ENCODE peak calls at places on chromosomes 1 and 21, in ten cellular contexts. One of them, this sample, is unnamed.

GRCh38 chr1:61568460-61569211 is 156.3 kb downstream of the TM2D1 start:
- DNase-seq in nephron progenitor cell: no peak
- DNase-seq in mucosa of descending colon: no peak
- DNase-seq in neural crest cell: no peak
- DNase-seq in uterus: no peak
- DNase-seq in HFFc6: no peak
- DNase-seq in heart right ventricle: no peak
- DNase-seq in CD8-positive, alpha-beta T cell: no peak
- DNase-seq in heart left ventricle: no peak
- DNase-seq in foreskin keratinocyte: no peak
- DNase-seq in this sample: no peak

GRCh38 chr21:32350981-32351380 is 41.8 kb downstream of the URB1 start:
- DNase-seq in nephron progenitor cell: no peak
- DNase-seq in mucosa of descending colon: no peak
- DNase-seq in neural crest cell: no peak
- DNase-seq in uterus: no peak
- DNase-seq in HFFc6: no peak
- DNase-seq in heart right ventricle: no peak
- DNase-seq in CD8-positive, alpha-beta T cell: no peak
- DNase-seq in heart left ventricle: no peak
- DNase-seq in foreskin keratinocyte: no peak
- DNase-seq in this sample: no peak

GRCh38 chr1:228014235-228014930 is 7.6 kb downstream of the WNT3A start:
- DNase-seq in nephron progenitor cell: no peak
- DNase-seq in mucosa of descending colon: no peak
- DNase-seq in neural crest cell: no peak
- DNase-seq in uterus: peak
- DNase-seq in HFFc6: no peak
- DNase-seq in heart right ventricle: no peak
- DNase-seq in CD8-positive, alpha-beta T cell: no peak
- DNase-seq in heart left ventricle: no peak
- DNase-seq in foreskin keratinocyte: peak
- DNase-seq in this sample: peak

GRCh38 chr21:44996501-44996921 is 56.7 kb downstream of the SLX9 start:
- DNase-seq in nephron progenitor cell: no peak
- DNase-seq in mucosa of descending colon: peak
- DNase-seq in neural crest cell: no peak
- DNase-seq in uterus: no peak
- DNase-seq in HFFc6: no peak
- DNase-seq in heart right ventricle: no peak
- DNase-seq in CD8-positive, alpha-beta T cell: no peak
- DNase-seq in heart left ventricle: no peak
- DNase-seq in foreskin keratinocyte: no peak
- DNase-seq in this sample: no peak

GRCh38 chr1:230250061-230250460 is 176.1 kb downstream of the PGBD5 start:
- DNase-seq in nephron progenitor cell: no peak
- DNase-seq in mucosa of descending colon: no peak
- DNase-seq in neural crest cell: no peak
- DNase-seq in uterus: no peak
- DNase-seq in HFFc6: no peak
- DNase-seq in heart right ventricle: no peak
- DNase-seq in CD8-positive, alpha-beta T cell: no peak
- DNase-seq in heart left ventricle: no peak
- DNase-seq in foreskin keratinocyte: no peak
- DNase-seq in this sample: no peak

GRCh38 chr21:14567557-14568279 is 21.6 kb upstream of the SAMSN1 start:
- DNase-seq in nephron progenitor cell: no peak
- DNase-seq in mucosa of descending colon: no peak
- DNase-seq in neural crest cell: no peak
- DNase-seq in uterus: no peak
- DNase-seq in HFFc6: no peak
- DNase-seq in heart right ventricle: no peak
- DNase-seq in CD8-positive, alpha-beta T cell: no peak
- DNase-seq in heart left ventricle: no peak
- DNase-seq in foreskin keratinocyte: no peak
- DNase-seq in this sample: no peak

GRCh38 chr21:20026517-20026916 is 971.7 kb upstream of the NCAM2 start:
- DNase-seq in nephron progenitor cell: no peak
- DNase-seq in mucosa of descending colon: no peak
- DNase-seq in neural crest cell: no peak
- DNase-seq in uterus: no peak
- DNase-seq in HFFc6: no peak
- DNase-seq in heart right ventricle: no peak
- DNase-seq in CD8-positive, alpha-beta T cell: no peak
- DNase-seq in heart left ventricle: no peak
- DNase-seq in foreskin keratinocyte: no peak
- DNase-seq in this sample: no peak

GRCh38 chr21:25895565-25896205 is 160.9 kb downstream of the GABPA start:
- DNase-seq in nephron progenitor cell: no peak
- DNase-seq in mucosa of descending colon: no peak
- DNase-seq in neural crest cell: no peak
- DNase-seq in uterus: no peak
- DNase-seq in HFFc6: peak
- DNase-seq in heart right ventricle: no peak
- DNase-seq in CD8-positive, alpha-beta T cell: no peak
- DNase-seq in heart left ventricle: no peak
- DNase-seq in foreskin keratinocyte: no peak
- DNase-seq in this sample: no peak

GRCh38 chr21:29080454-29080930 is 7.0 kb upstream of the CCT8 start:
- DNase-seq in nephron progenitor cell: no peak
- DNase-seq in mucosa of descending colon: no peak
- DNase-seq in neural crest cell: no peak
- DNase-seq in uterus: no peak
- DNase-seq in HFFc6: no peak
- DNase-seq in heart right ventricle: no peak
- DNase-seq in CD8-positive, alpha-beta T cell: no peak
- DNase-seq in heart left ventricle: no peak
- DNase-seq in foreskin keratinocyte: no peak
- DNase-seq in this sample: no peak

GRCh38 chr1:41779350-41779749 is 139.4 kb downstream of the HIVEP3 start:
- DNase-seq in nephron progenitor cell: no peak
- DNase-seq in mucosa of descending colon: no peak
- DNase-seq in neural crest cell: no peak
- DNase-seq in uterus: no peak
- DNase-seq in HFFc6: no peak
- DNase-seq in heart right ventricle: no peak
- DNase-seq in CD8-positive, alpha-beta T cell: no peak
- DNase-seq in heart left ventricle: no peak
- DNase-seq in foreskin keratinocyte: no peak
- DNase-seq in this sample: no peak
- TF ChIP-seq CTCF in nephron progenitor cell: no peak
- TF ChIP-seq CTCF in mucosa of descending colon: no peak
- TF ChIP-seq CTCF in neural crest cell: no peak
- TF ChIP-seq CTCF in uterus: no peak
- TF ChIP-seq CTCF in HFFc6: peak
- TF ChIP-seq CTCF in heart right ventricle: no peak
- TF ChIP-seq CTCF in CD8-positive, alpha-beta T cell: no peak
- TF ChIP-seq CTCF in heart left ventricle: no peak
- TF ChIP-seq CTCF in foreskin keratinocyte: peak
- TF ChIP-seq CTCF in this sample: no peak

DNA sequence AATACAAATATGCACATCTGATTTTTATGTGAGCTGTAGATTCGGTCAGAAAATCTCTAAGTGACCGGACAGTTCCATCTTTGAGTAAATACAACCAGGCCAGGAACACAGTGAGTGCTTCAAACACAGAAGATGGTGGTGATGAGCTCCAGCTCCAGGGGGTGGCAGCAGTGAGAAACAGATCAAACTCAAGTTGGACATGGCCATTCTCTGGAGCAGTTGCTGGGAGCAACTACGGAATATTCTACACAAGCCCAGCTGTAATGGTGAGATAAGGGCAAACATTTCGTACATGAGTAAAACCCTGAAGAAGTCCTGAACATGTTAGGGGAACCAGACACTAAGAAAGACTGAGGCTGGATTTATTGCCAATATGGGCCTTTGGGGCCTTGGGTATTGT is 100.7 kb downstream of the BARHL2 start:
- DNase-seq in nephron progenitor cell: peak
- DNase-seq in mucosa of descending colon: no peak
- DNase-seq in neural crest cell: no peak
- DNase-seq in uterus: no peak
- DNase-seq in HFFc6: no peak
- DNase-seq in heart right ventricle: no peak
- DNase-seq in CD8-positive, alpha-beta T cell: no peak
- DNase-seq in heart left ventricle: no peak
- DNase-seq in foreskin keratinocyte: no peak
- DNase-seq in this sample: no peak
- TF ChIP-seq CTCF in nephron progenitor cell: no peak
- TF ChIP-seq CTCF in mucosa of descending colon: no peak
- TF ChIP-seq CTCF in neural crest cell: peak
- TF ChIP-seq CTCF in uterus: no peak
- TF ChIP-seq CTCF in HFFc6: no peak
- TF ChIP-seq CTCF in heart right ventricle: no peak
- TF ChIP-seq CTCF in CD8-positive, alpha-beta T cell: no peak
- TF ChIP-seq CTCF in heart left ventricle: no peak
- TF ChIP-seq CTCF in foreskin keratinocyte: peak
- TF ChIP-seq CTCF in this sample: peak

GRCh38 chr1:8676072-8676471 is 141.4 kb downstream of the RERE start:
- DNase-seq in nephron progenitor cell: no peak
- DNase-seq in mucosa of descending colon: no peak
- DNase-seq in neural crest cell: no peak
- DNase-seq in uterus: no peak
- DNase-seq in HFFc6: no peak
- DNase-seq in heart right ventricle: no peak
- DNase-seq in CD8-positive, alpha-beta T cell: no peak
- DNase-seq in heart left ventricle: no peak
- DNase-seq in foreskin keratinocyte: no peak
- DNase-seq in this sample: no peak
- TF ChIP-seq CTCF in nephron progenitor cell: no peak
- TF ChIP-seq CTCF in mucosa of descending colon: no peak
- TF ChIP-seq CTCF in neural crest cell: no peak
- TF ChIP-seq CTCF in uterus: no peak
- TF ChIP-seq CTCF in HFFc6: no peak
- TF ChIP-seq CTCF in heart right ventricle: no peak
- TF ChIP-seq CTCF in CD8-positive, alpha-beta T cell: no peak
- TF ChIP-seq CTCF in heart left ventricle: no peak
- TF ChIP-seq CTCF in foreskin keratinocyte: no peak
- TF ChIP-seq CTCF in this sample: no peak

GRCh38 chr1:207893737-207894582 is 17.0 kb downstream of the CD34 start:
- DNase-seq in nephron progenitor cell: no peak
- DNase-seq in mucosa of descending colon: no peak
- DNase-seq in neural crest cell: no peak
- DNase-seq in uterus: no peak
- DNase-seq in HFFc6: no peak
- DNase-seq in heart right ventricle: no peak
- DNase-seq in CD8-positive, alpha-beta T cell: no peak
- DNase-seq in heart left ventricle: no peak
- DNase-seq in foreskin keratinocyte: no peak
- DNase-seq in this sample: no peak

GRCh38 chr1:207898260-207898659 is 12.7 kb downstream of the CD34 start:
- DNase-seq in nephron progenitor cell: no peak
- DNase-seq in mucosa of descending colon: no peak
- DNase-seq in neural crest cell: no peak
- DNase-seq in uterus: no peak
- DNase-seq in HFFc6: no peak
- DNase-seq in heart right ventricle: no peak
- DNase-seq in CD8-positive, alpha-beta T cell: no peak
- DNase-seq in heart left ventricle: no peak
- DNase-seq in foreskin keratinocyte: no peak
- DNase-seq in this sample: no peak

GRCh38 chr1:207898836-207899235 is 12.1 kb downstream of the CD34 start:
- DNase-seq in nephron progenitor cell: no peak
- DNase-seq in mucosa of descending colon: no peak
- DNase-seq in neural crest cell: no peak
- DNase-seq in uterus: no peak
- DNase-seq in HFFc6: no peak
- DNase-seq in heart right ventricle: no peak
- DNase-seq in CD8-positive, alpha-beta T cell: no peak
- DNase-seq in heart left ventricle: no peak
- DNase-seq in foreskin keratinocyte: no peak
- DNase-seq in this sample: no peak

GRCh38 chr1:207896547-207896946 is 14.4 kb downstream of the CD34 start:
- DNase-seq in nephron progenitor cell: no peak
- DNase-seq in mucosa of descending colon: no peak
- DNase-seq in neural crest cell: no peak
- DNase-seq in uterus: no peak
- DNase-seq in HFFc6: no peak
- DNase-seq in heart right ventricle: no peak
- DNase-seq in CD8-positive, alpha-beta T cell: no peak
- DNase-seq in heart left ventricle: no peak
- DNase-seq in foreskin keratinocyte: no peak
- DNase-seq in this sample: no peak

DNA sequence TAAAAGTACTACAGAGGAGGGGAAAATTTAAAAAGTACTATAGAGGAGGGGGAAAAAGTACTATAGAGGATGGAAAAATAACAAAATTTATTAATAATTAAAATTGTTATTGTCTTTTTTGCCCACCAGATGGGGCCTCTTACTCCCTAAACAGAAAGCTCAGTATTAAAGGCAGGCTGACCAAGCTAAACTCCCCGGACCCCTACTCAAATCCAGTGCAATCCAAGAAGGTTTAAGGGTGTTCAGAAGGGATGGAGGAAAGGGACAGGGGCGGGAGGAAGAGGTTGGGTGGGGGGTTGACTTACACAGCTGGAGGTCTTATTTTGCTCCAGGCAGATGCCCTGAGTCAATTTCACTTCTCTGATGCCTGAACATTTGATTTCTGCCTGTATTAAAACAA is 13.7 kb downstream of the CD34 start:
- DNase-seq in nephron progenitor cell: no peak
- DNase-seq in mucosa of descending colon: no peak
- DNase-seq in neural crest cell: no peak
- DNase-seq in uterus: no peak
- DNase-seq in HFFc6: no peak
- DNase-seq in heart right ventricle: no peak
- DNase-seq in CD8-positive, alpha-beta T cell: no peak
- DNase-seq in heart left ventricle: no peak
- DNase-seq in foreskin keratinocyte: no peak
- DNase-seq in this sample: no peak
- TF ChIP-seq CTCF in nephron progenitor cell: no peak
- TF ChIP-seq CTCF in mucosa of descending colon: no peak
- TF ChIP-seq CTCF in neural crest cell: peak
- TF ChIP-seq CTCF in uterus: no peak
- TF ChIP-seq CTCF in HFFc6: peak
- TF ChIP-seq CTCF in heart right ventricle: peak
- TF ChIP-seq CTCF in CD8-positive, alpha-beta T cell: no peak
- TF ChIP-seq CTCF in heart left ventricle: peak
- TF ChIP-seq CTCF in foreskin keratinocyte: peak
- TF ChIP-seq CTCF in this sample: peak

DNA sequence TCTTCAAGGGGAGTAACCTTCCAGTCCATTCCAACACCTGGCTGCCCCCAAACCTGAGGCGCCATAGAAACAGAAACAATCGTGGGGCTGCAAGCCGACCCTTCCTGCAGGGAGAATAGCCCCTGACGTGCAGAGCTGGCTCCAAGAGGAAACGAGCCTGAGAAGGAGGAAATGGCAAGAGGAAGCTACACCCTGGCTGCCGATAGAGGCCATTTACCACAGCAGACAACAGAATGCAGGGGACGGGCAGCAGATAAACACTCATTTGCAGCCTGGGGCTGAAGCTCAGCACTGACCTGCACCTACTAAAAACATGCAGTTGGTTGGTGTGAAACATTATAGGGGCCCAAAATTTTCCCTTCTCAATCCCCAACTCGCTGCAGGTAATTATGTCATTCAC is 8.7 kb upstream of the TDRD10 start:
- DNase-seq in nephron progenitor cell: no peak
- DNase-seq in mucosa of descending colon: peak
- DNase-seq in neural crest cell: no peak
- DNase-seq in uterus: no peak
- DNase-seq in HFFc6: no peak
- DNase-seq in heart right ventricle: peak
- DNase-seq in CD8-positive, alpha-beta T cell: no peak
- DNase-seq in heart left ventricle: peak
- DNase-seq in foreskin keratinocyte: no peak
- DNase-seq in this sample: no peak
- TF ChIP-seq CTCF in nephron progenitor cell: no peak
- TF ChIP-seq CTCF in mucosa of descending colon: no peak
- TF ChIP-seq CTCF in neural crest cell: no peak
- TF ChIP-seq CTCF in uterus: no peak
- TF ChIP-seq CTCF in HFFc6: no peak
- TF ChIP-seq CTCF in heart right ventricle: no peak
- TF ChIP-seq CTCF in CD8-positive, alpha-beta T cell: no peak
- TF ChIP-seq CTCF in heart left ventricle: no peak
- TF ChIP-seq CTCF in foreskin keratinocyte: no peak
- TF ChIP-seq CTCF in this sample: no peak